ENCODE peak calls at places on chromosome 19, in seven cellular contexts. Y is lower leg skin, D is GM23338, T is AG09309, X is BJ, W is thyroid gland, Q is IMR-90. H is an unnamed sample.
A peak's percentile ranks its signal among the peaks of the same experiment; 100 is the strongest.

GRCh38 chr19:7394728-7395359 is 46.1 kb downstream of the ARHGEF18 start:
- DNase-seq in Y (peak; percentile 81), D (peak; percentile 92), T (peak; percentile 48), X (peak; percentile 47), W (peak; percentile 84), Q (peak; percentile 87), H (no peak)

GRCh38 chr19:6551607-6552450 is 21.0 kb downstream of the TNFSF9 start:
- DNase-seq in Y (no peak), D (peak; percentile 92), T (no peak), X (no peak), W (peak; percentile 2), Q (no peak), H (no peak)

GRCh38 chr19:6890938-6891337 is 3.6 kb downstream of the ADGRE1 start:
- DNase-seq in Y (no peak), D (no peak), T (no peak), X (no peak), W (no peak), Q (no peak), H (no peak)

GRCh38 chr19:45793178-45793564 is 526 bp upstream of the DMWD start:
- DNase-seq in Y (no peak), D (no peak), T (no peak), X (no peak), W (no peak), Q (no peak), H (no peak)

GRCh38 chr19:30871979-30872378 is 477.3 kb downstream of the TSHZ3 start:
- DNase-seq in Y (no peak), D (no peak), T (no peak), X (no peak), W (no peak), Q (no peak), H (no peak)

GRCh38 chr19:55341191-55342043 is 1.7 kb downstream of the KMT5C start:
- DNase-seq in Y (no peak), D (peak; percentile 92), T (no peak), X (no peak), W (peak; percentile 77), Q (peak; percentile 33), H (no peak)

GRCh38 chr19:39517432-39517831 is 2.5 kb downstream of the SELENOV start:
- DNase-seq in Y (no peak), D (no peak), T (no peak), X (no peak), W (no peak), Q (no peak), H (no peak)

GRCh38 chr19:55696301-55697068 is 21.5 kb downstream of the EPN1 start:
- DNase-seq in Y (no peak), D (no peak), T (no peak), X (no peak), W (no peak), Q (no peak), H (no peak)

GRCh38 chr19:37218592-37218935 is 550 bp downstream of the ZNF383 start:
- DNase-seq in Y (no peak), D (no peak), T (peak; percentile 20), X (no peak), W (no peak), Q (peak; percentile 39), H (peak; percentile 16)

GRCh38 chr19:31364956-31365355 is 15.7 kb upstream of the TSHZ3 start:
- DNase-seq in Y (no peak), D (no peak), T (no peak), X (no peak), W (no peak), Q (no peak), H (no peak)

GRCh38 chr19:45468803-45469131 is 971 bp downstream of the FOSB start:
- DNase-seq in Y (no peak), D (no peak), T (no peak), X (no peak), W (no peak), Q (no peak), H (no peak)

GRCh38 chr19:13689050-13689449 is 75.3 kb upstream of the MRI1 start:
- DNase-seq in Y (no peak), D (peak; percentile 86), T (no peak), X (no peak), W (no peak), Q (peak; percentile 15), H (no peak)

GRCh38 chr19:35034588-35035382 is 4.5 kb downstream of the SCN1B start:
- DNase-seq in Y (no peak), D (no peak), T (no peak), X (no peak), W (no peak), Q (no peak), H (no peak)

GRCh38 chr19:55087542-55087935 is 11.9 kb downstream of the EPS8L1 start:
- DNase-seq in Y (no peak), D (peak; percentile 62), T (no peak), X (no peak), W (no peak), Q (peak; percentile 16), H (no peak)

GRCh38 chr19:58059003-58059671 is at the start of gene ZNF135:
- DNase-seq in Y (peak; percentile 74), D (peak; percentile 94), T (peak; percentile 23), X (peak; percentile 35), W (peak; percentile 96), Q (peak; percentile 50), H (no peak)

DNA sequence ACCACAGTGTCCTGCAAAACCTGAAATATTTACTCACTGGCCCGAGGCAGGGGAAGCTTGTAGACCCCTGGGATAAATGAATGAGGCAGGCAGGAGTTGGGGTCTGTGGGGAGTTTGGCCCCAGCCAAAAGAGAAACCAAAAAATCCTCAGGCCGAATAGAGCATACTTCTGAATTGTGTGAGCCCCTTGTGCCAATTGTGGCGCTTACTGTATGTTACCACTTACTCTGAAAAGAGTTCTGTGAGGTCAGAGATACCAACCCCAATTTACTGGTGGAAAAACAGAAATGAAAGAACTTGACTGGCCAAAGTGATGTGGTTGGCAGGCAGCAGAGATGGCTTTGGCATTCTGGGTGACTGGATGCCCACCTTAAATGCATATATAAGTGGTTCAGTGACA is 6.9 kb downstream of the CARM1 start:
- DNase-seq in Y (no peak), D (no peak), T (no peak), X (no peak), W (no peak), Q (no peak), H (no peak)
- TF ChIP-seq CTCF in Y (no peak), D (no peak), T (no peak), X (no peak), W (no peak), Q (no peak), H (no peak)

GRCh38 chr19:3608079-3608641 is 1.5 kb upstream of the TBXA2R start:
- DNase-seq in Y (no peak), D (no peak), T (no peak), X (no peak), W (no peak), Q (no peak), H (no peak)

GRCh38 chr19:3608750-3609322 is 2.2 kb upstream of the TBXA2R start:
- DNase-seq in Y (no peak), D (no peak), T (no peak), X (no peak), W (no peak), Q (no peak), H (no peak)

GRCh38 chr19:3606690-3607289 is at the start of gene TBXA2R:
- DNase-seq in Y (peak; percentile 41), D (peak; percentile 63), T (no peak), X (no peak), W (peak; percentile 43), Q (peak; percentile 43), H (no peak)

GRCh38 chr19:3606174-3606689 is 443 bp downstream of the TBXA2R start:
- DNase-seq in Y (no peak), D (peak; percentile 65), T (no peak), X (no peak), W (peak; percentile 36), Q (no peak), H (no peak)

DNA sequence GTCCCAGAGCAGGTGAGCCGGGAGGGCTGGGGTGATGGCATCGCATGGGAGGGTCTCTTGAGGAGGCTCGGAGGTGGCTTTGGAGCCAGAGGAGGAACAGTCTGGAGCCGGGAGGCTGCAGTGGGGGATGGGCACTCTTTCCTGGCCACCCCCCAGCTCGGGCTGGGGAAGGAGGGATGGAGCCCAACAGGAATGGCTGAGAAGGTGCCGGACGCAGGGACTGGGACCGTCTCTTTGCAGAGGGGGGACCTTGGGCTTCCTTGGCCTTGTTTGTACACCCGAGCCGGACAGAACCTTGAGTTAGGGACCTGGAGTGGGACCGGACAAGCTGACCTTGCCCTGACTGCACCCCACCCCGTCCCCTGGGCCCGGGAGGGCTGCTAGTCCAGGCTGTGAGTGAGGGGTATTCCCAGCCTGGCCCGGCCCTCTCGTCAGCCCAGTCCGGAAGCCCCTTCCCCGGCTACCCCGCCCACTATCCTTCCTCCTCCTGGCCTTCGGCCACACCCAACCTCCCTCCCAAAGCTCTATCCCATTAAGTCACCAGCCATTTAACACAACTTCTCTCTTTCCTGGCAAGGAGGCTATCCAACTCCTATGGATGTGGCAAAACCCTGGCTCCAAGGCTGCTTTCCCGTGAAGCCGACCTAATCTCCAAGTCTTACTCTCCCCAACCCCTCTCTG is 863 bp upstream of the TBXA2R start:
- DNase-seq in Y (no peak), D (peak; percentile 81), T (no peak), X (no peak), W (no peak), Q (no peak), H (no peak)
- H3K4me3 ChIP-seq in Y (peak overlapping the region; percentile 24), D (peak overlapping the region; percentile 64), T (peak overlapping the region; percentile 44), X (peak overlapping the region; percentile 68), W (no peak overlapping the region), Q (peak overlapping the region; percentile 56), H (peak overlapping the region; percentile 42)

DNA sequence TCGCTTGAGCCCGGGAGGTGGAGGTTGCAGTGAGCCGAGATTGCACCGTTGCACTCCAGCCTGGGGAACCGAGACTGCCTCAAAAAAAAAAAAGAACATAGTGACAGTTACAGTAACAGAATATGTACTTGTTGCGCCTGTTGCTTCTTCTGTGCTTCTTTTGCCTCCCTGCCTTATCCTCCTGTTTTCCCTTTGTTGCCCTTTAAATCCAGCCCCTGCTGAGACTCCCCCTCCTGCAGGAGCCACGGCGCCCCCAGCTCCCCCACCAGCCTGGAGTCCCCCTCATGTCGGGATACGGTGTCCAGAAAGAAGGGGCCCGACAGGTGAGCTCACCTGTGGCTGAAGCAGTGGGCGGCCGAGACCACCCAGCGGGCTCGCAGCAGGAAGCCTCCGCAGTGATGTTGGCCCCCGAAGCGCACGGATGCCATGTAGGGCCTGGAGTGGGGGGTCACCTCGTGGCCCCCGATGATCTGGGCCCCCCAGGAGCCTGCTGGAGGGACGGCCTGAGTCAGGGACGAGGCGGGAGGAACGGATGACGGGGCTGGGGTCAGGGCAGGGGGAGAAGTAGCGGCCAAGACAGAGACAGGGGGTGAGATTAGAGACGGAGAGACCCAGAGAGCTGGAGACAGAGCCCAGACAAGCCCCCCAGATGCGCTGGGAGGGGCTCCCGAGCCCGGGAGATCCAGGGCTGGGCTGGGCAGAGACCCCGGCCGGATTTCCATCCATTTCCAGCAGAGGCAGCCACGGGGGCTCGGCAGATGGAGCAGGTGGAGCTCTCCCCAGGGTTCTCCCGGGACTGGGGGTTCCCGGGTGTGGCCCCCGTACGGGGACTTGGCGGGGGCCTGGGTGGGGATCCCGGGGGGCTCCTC is 537 bp downstream of the PRSS57 start:
- DNase-seq in Y (no peak), D (no peak), T (no peak), X (no peak), W (no peak), Q (no peak), H (no peak)
- TF ChIP-seq CTCF in Y (no peak), D (no peak), T (no peak), X (no peak), W (no peak), Q (no peak), H (no peak)

DNA sequence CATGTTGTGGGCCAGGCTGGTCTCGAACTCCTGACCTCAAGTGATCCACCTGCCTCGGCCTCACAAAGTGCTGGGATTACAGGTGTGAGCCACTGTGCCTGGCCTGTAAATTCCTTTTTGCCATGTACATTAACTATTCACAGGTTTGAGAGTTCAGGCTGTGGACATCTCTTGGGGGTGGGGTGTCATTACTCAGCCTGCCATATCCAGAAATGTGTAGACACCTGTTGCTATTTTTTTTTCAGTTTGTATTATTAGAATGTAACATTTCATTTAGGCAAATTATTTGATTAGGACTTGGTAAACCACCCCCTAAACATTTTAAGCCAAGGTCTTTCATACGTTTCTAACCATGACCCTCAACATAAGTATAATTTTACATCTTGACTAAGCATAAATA is 20.5 kb downstream of the ZNF227 start:
- DNase-seq in Y (no peak), D (no peak), T (no peak), X (no peak), W (no peak), Q (no peak), H (no peak)
- H3K4me3 ChIP-seq in Y (no peak overlapping the region), D (no peak overlapping the region), T (no peak overlapping the region), X (no peak overlapping the region), W (no peak overlapping the region), Q (no peak overlapping the region), H (no peak overlapping the region)

H was measured in epithelial cell of proximal tubule.